ENCODE peak calls at places on chromosome 3, in seven cellular contexts. A is SK-MEL-5, F is NCI-H345, V is IMR-90, Q is foreskin melanocyte, X is heart right ventricle, M is cerebellum. C is an unnamed sample.

GRCh38 chr3:79148786-79149185 is 619.0 kb downstream of the ROBO1 start:
- DNase-seq in F (no peak), V (peak; percentile 2), X (no peak), M (no peak), Q (no peak), A (no peak), C (peak; percentile 66)

GRCh38 chr3:141383555-141384129 is 15.3 kb downstream of the ZBTB38 start:
- DNase-seq in M (no peak), A (no peak), V (peak; percentile 67), F (no peak), Q (no peak), X (no peak), C (peak; percentile 49)

GRCh38 chr3:159170436-159171003 is 368.7 kb downstream of the MFSD1 start:
- DNase-seq in F (no peak), V (peak; percentile 2), M (no peak), A (no peak), X (no peak), Q (no peak), C (peak; percentile 43)

GRCh38 chr3:14457999-14458398 is 55.6 kb downstream of the SLC6A6 start:
- DNase-seq in A (peak; percentile 36), Q (no peak), M (no peak), F (no peak), V (no peak), X (no peak), C (no peak)

GRCh38 chr3:142180761-142181362 is 31.5 kb upstream of the TFDP2 start:
- DNase-seq in A (peak; percentile 71), Q (peak; percentile 26), M (no peak), F (no peak), V (peak; percentile 34), X (peak; percentile 13), C (peak; percentile 41)

GRCh38 chr3:134824676-134825290 is 29.7 kb downstream of the EPHB1 start:
- DNase-seq in V (no peak), X (peak; percentile 16), F (peak; percentile 65), M (peak; percentile 52), Q (no peak), A (no peak), C (no peak)

GRCh38 chr3:159169828-159170227 is 368.0 kb downstream of the MFSD1 start:
- DNase-seq in F (no peak), A (no peak), V (peak; percentile 53), M (no peak), X (no peak), Q (peak; percentile 11), C (peak; percentile 23)

GRCh38 chr3:13281657-13282527 is 138.2 kb downstream of the NUP210 start:
- DNase-seq in F (no peak), Q (no peak), V (no peak), M (no peak), A (peak; percentile 53), X (peak; percentile 75), C (peak; percentile 31)

GRCh38 chr3:165233521-165234195 is 37.5 kb upstream of the SLITRK3 start:
- DNase-seq in F (no peak), V (no peak), M (no peak), X (no peak), Q (peak; percentile 1), A (no peak), C (peak; percentile 16)

GRCh38 chr3:88239870-88240269 is 90.1 kb downstream of the C3orf38 start:
- DNase-seq in V (no peak), Q (no peak), M (no peak), F (no peak), X (no peak), A (no peak), C (no peak)

GRCh38 chr3:37945803-37946530 is 44.6 kb upstream of the VILL start:
- DNase-seq in A (peak; percentile 68), Q (peak; percentile 89), V (peak; percentile 67), M (no peak), X (no peak), F (no peak), C (peak; percentile 41)

GRCh38 chr3:99690761-99691369 is 52.5 kb downstream of the COL8A1 start:
- DNase-seq in A (no peak), V (no peak), Q (no peak), F (no peak), M (no peak), X (no peak), C (no peak)

GRCh38 chr3:178195824-178196223 is 340.4 kb upstream of the KCNMB2 start:
- DNase-seq in V (peak; percentile 62), M (no peak), F (no peak), Q (no peak), X (no peak), A (no peak), C (peak; percentile 54)

GRCh38 chr3:189967254-189967865 is 153.3 kb downstream of the P3H2 start:
- DNase-seq in M (peak; percentile 24), Q (peak; percentile 33), X (peak; percentile 39), V (peak; percentile 65), A (peak; percentile 79), F (peak; percentile 73), C (peak; percentile 78)

GRCh38 chr3:197186887-197187588 is 111.4 kb downstream of the DLG1 start:
- DNase-seq in Q (peak; percentile 51), A (peak; percentile 76), M (peak; percentile 70), V (peak; percentile 66), X (peak; percentile 21), F (peak; percentile 78), C (peak; percentile 63)

GRCh38 chr3:114144909-114145688 is 33.8 kb downstream of the DRD3 start:
- DNase-seq in V (peak; percentile 94), X (no peak), M (no peak), Q (peak; percentile 52), F (no peak), A (peak; percentile 20), C (peak; percentile 97)

GRCh38 chr3:127074900-127075360 is 92.0 kb downstream of the PLXNA1 start:
- DNase-seq in V (peak; percentile 48), A (no peak), X (no peak), M (no peak), Q (peak; percentile 74), F (peak; percentile 23), C (peak; percentile 84)

C was measured in astrocyte of the hippocampus.